ENCODE peak calls at places on chromosome 15, in nine cellular contexts. W is mucosa of descending colon, L is lower lobe of right lung, M is fibroblast of pulmonary artery, G is glutamatergic neuron, T is WTC11, D is GM20000, Y is endothelial cell, X is WERI-Rb-1. N is an unnamed sample.

GRCh38 chr15:37101634-37102314 is 1.4 kb upstream of the MEIS2 start:
- DNase-seq in L (peak; percentile 74), X (peak; percentile 89), G (peak; percentile 75), D (peak; percentile 69), W (peak; percentile 69), M (peak; percentile 86), T (peak; percentile 81), Y (peak; percentile 75), N (peak; percentile 85)

GRCh38 chr15:47514251-47514652 is 203.1 kb upstream of the SEMA6D start:
- DNase-seq in L (no peak), T (no peak), M (peak; percentile 69), Y (no peak), W (no peak), G (no peak), X (no peak), D (no peak), N (no peak)

GRCh38 chr15:91537868-91538267 is 315.6 kb upstream of the SLCO3A1 start:
- DNase-seq in D (no peak), Y (no peak), T (no peak), X (no peak), G (no peak), W (no peak), L (no peak), M (no peak), N (no peak)

GRCh38 chr15:30062881-30063280 is 19.9 kb upstream of the GOLGA8J start:
- DNase-seq in T (no peak), G (no peak), M (no peak), D (no peak), L (no peak), W (no peak), X (no peak), Y (no peak), N (no peak)

GRCh38 chr15:57611938-57612337 is 20.2 kb downstream of the MYZAP start:
- DNase-seq in W (no peak), G (no peak), X (no peak), Y (no peak), L (peak; percentile 58), M (peak; percentile 48), T (peak; percentile 28), D (no peak), N (no peak)

GRCh38 chr15:77753238-77753873 is 120.6 kb upstream of the LINGO1 start:
- DNase-seq in L (no peak), T (peak; percentile 80), Y (peak; percentile 78), G (no peak), D (no peak), X (no peak), W (no peak), M (peak; percentile 35), N (no peak)

GRCh38 chr15:43912991-43913927 is 86.5 kb downstream of the WDR76 start:
- DNase-seq in G (no peak), M (peak; percentile 98), L (no peak), W (no peak), T (no peak), D (no peak), Y (no peak), X (no peak), N (no peak)

GRCh38 chr15:56987286-56987685 is 68.8 kb downstream of the TCF12 start:
- DNase-seq in Y (no peak), D (no peak), X (no peak), L (no peak), G (no peak), T (no peak), M (no peak), W (no peak), N (no peak)

GRCh38 chr15:45084163-45084562 is 29.8 kb downstream of the DUOX2 start:
- DNase-seq in M (no peak), W (no peak), Y (no peak), X (no peak), G (no peak), T (no peak), L (no peak), D (no peak), N (no peak)

GRCh38 chr15:99954361-99955180 is 221.3 kb upstream of the LYSMD4 start:
- DNase-seq in G (no peak), T (no peak), X (peak; percentile 70), Y (no peak), L (no peak), M (peak; percentile 24), D (no peak), W (no peak), N (no peak)

GRCh38 chr15:89400121-89400996 is 65.7 kb upstream of the POLG start:
- DNase-seq in T (peak; percentile 38), W (no peak), D (peak; percentile 58), Y (no peak), M (no peak), G (peak; percentile 55), L (no peak), X (peak; percentile 66), N (no peak)

GRCh38 chr15:89400997-89401590 is 66.5 kb upstream of the POLG start:
- DNase-seq in L (no peak), M (no peak), T (no peak), G (no peak), Y (no peak), W (no peak), D (peak; percentile 25), X (no peak), N (no peak)

GRCh38 chr15:89397653-89398023 is 63.0 kb upstream of the POLG start:
- DNase-seq in M (no peak), W (no peak), Y (no peak), X (no peak), D (no peak), T (no peak), L (no peak), G (no peak), N (no peak)

GRCh38 chr15:89399070-89399389 is 64.4 kb upstream of the POLG start:
- DNase-seq in T (no peak), W (no peak), X (no peak), M (no peak), Y (no peak), L (no peak), G (no peak), D (no peak), N (no peak)

GRCh38 chr15:89399390-89400120 is 64.9 kb upstream of the POLG start:
- DNase-seq in T (peak; percentile 74), M (no peak), L (no peak), G (peak; percentile 76), W (no peak), X (peak; percentile 89), D (peak; percentile 92), Y (peak; percentile 63), N (no peak)
- TF ChIP-seq CTCF in T (peak; percentile 16), M (peak; percentile 32), L (peak; percentile 20), G (peak; percentile 62), W (no peak), X (peak; percentile 72), D (peak; percentile 60), Y (peak; percentile 64), N (peak; percentile 8)

GRCh38 chr15:35522061-35522460 is 23.9 kb downstream of the DPH6 start:
- DNase-seq in W (no peak), T (no peak), M (peak; percentile 52), D (no peak), Y (peak; percentile 5), G (no peak), X (no peak), L (no peak), N (no peak)
- TF ChIP-seq CTCF in W (no peak), T (no peak), M (peak; percentile 33), D (no peak), Y (peak; percentile 10), G (peak; percentile 32), X (no peak), L (no peak), N (peak; percentile 28)

GRCh38 chr15:61831505-61831921 is 228.7 kb downstream of the VPS13C start:
- DNase-seq in W (no peak), M (no peak), D (no peak), G (no peak), L (no peak), X (no peak), T (no peak), Y (no peak), N (no peak)

GRCh38 chr15:61832223-61832622 is 228.0 kb downstream of the VPS13C start:
- DNase-seq in D (no peak), G (no peak), L (no peak), Y (no peak), T (no peak), X (no peak), W (no peak), M (no peak), N (no peak)

GRCh38 chr15:61835476-61836106 is 224.7 kb downstream of the VPS13C start:
- DNase-seq in G (peak; percentile 86), T (peak; percentile 81), X (peak; percentile 78), M (peak; percentile 67), L (peak; percentile 62), W (no peak), D (peak; percentile 62), Y (peak; percentile 80), N (peak; percentile 58)

GRCh38 chr15:61835029-61835428 is 225.2 kb downstream of the VPS13C start:
- DNase-seq in X (no peak), W (no peak), D (no peak), L (no peak), T (no peak), M (no peak), G (no peak), Y (no peak), N (no peak)

GRCh38 chr15:61834076-61834697 is 226.1 kb downstream of the VPS13C start:
- DNase-seq in T (peak; percentile 87), G (peak; percentile 92), D (peak; percentile 58), M (peak; percentile 85), W (peak; percentile 72), X (peak; percentile 78), L (peak; percentile 81), Y (peak; percentile 91), N (peak; percentile 82)
- TF ChIP-seq CTCF in T (peak; percentile 95), G (peak; percentile 100), D (peak; percentile 96), M (peak; percentile 99), W (peak; percentile 96), X (peak; percentile 88), L (peak; percentile 99), Y (peak; percentile 99), N (peak; percentile 99)

DNA sequence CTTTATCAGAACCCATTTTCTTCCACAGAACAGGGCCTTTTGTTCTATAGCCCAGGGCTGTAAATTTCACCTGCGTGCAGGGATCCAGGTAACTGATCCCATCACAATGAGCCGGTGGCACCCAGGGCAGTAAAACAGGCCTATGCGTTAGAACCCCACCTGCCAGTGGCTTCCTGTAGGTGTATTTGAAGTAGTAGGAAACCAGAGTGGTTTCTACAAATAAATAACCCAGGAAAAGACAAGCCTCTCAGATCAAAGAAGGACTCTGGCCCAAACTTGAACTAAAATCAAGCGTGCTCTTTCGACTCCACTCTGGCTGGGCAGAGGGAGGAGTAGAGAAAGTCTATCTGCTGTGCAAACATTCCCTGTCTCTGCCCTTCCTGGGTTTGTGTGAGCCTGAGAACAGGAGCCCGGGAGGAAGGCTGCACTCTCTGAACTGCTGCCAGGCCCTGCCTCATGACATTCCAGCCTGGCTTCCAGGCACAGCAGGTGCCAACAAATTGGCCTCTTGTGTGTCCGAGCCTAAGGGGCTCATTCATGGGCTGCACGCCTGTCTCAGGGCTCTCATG is 77.7 kb downstream of the CEMIP start:
- DNase-seq in T (peak; percentile 35), W (peak; percentile 75), M (peak; percentile 13), L (peak; percentile 70), Y (no peak), X (no peak), D (no peak), G (no peak), N (peak; percentile 75)
- TF ChIP-seq CTCF in T (no peak), W (no peak), M (no peak), L (no peak), Y (no peak), X (no peak), D (no peak), G (no peak), N (no peak)